ENCODE peak calls at places on chromosomes 1 and 21, in ten cellular contexts. S, L, G, H, C, U, D, E, K and O are unnamed samples.

GRCh38 chr21:45894107-45894810 is 87.3 kb upstream of the COL6A1 start:
- DNase-seq in S (peak; percentile 92), L (peak; percentile 53), G (no peak), H (peak; percentile 53), C (no peak), U (no peak), D (peak; percentile 81), E (no peak), K (peak; percentile 69), O (no peak)

GRCh38 chr1:158509471-158510161 is 37.6 kb downstream of the OR10R2 start:
- DNase-seq in S (peak; percentile 4), L (no peak), G (peak; percentile 12), H (no peak), C (no peak), U (no peak), D (no peak), E (no peak), K (no peak), O (peak; percentile 14)

GRCh38 chr1:41917835-41918449 is 780 bp downstream of the HIVEP3 start:
- DNase-seq in S (peak; percentile 75), L (peak; percentile 47), G (peak; percentile 33), H (no peak), C (peak; percentile 32), U (peak; percentile 30), D (peak; percentile 55), E (no peak), K (peak; percentile 26), O (no peak)

GRCh38 chr1:212692774-212693644 is 6.6 kb downstream of the BATF3 start:
- DNase-seq in S (peak; percentile 81), L (no peak), G (no peak), H (no peak), C (no peak), U (no peak), D (peak; percentile 49), E (no peak), K (no peak), O (no peak)

GRCh38 chr1:37795340-37796110 is 1.9 kb downstream of the MANEAL start:
- DNase-seq in S (peak; percentile 62), L (peak; percentile 53), G (peak; percentile 46), H (peak; percentile 25), C (peak; percentile 65), U (no peak), D (peak; percentile 48), E (no peak), K (peak; percentile 35), O (peak; percentile 85)

GRCh38 chr1:50343323-50343722 is 79.9 kb downstream of the DMRTA2 start:
- DNase-seq in S (no peak), L (no peak), G (no peak), H (no peak), C (no peak), U (no peak), D (no peak), E (no peak), K (no peak), O (no peak)

GRCh38 chr1:226919587-226919986 is 20.5 kb upstream of the COQ8A start:
- DNase-seq in S (no peak), L (no peak), G (no peak), H (no peak), C (no peak), U (no peak), D (no peak), E (no peak), K (no peak), O (no peak)

GRCh38 chr1:237938553-237938952 is 47.8 kb upstream of the ZP4 start:
- DNase-seq in S (no peak), L (no peak), G (no peak), H (no peak), C (no peak), U (no peak), D (no peak), E (no peak), K (no peak), O (peak; percentile 48)

GRCh38 chr21:45514311-45515021 is 27.8 kb downstream of the SLC19A1 start:
- DNase-seq in S (no peak), L (peak; percentile 11), G (no peak), H (no peak), C (no peak), U (no peak), D (no peak), E (no peak), K (no peak), O (no peak)

GRCh38 chr1:72937905-72938304 is 655.6 kb upstream of the NEGR1 start:
- DNase-seq in S (no peak), L (no peak), G (no peak), H (no peak), C (no peak), U (no peak), D (no peak), E (no peak), K (no peak), O (no peak)

GRCh38 chr1:206103979-206104378 is 13.2 kb downstream of the AVPR1B start:
- DNase-seq in S (no peak), L (no peak), G (no peak), H (no peak), C (no peak), U (no peak), D (no peak), E (no peak), K (no peak), O (no peak)

GRCh38 chr1:243447342-243447741 is 191.5 kb downstream of the SDCCAG8 start:
- DNase-seq in S (peak; percentile 83), L (no peak), G (no peak), H (no peak), C (no peak), U (no peak), D (peak; percentile 40), E (no peak), K (peak; percentile 84), O (peak; percentile 67)

GRCh38 chr21:44765231-44766013 is 36.2 kb downstream of the UBE2G2 start:
- DNase-seq in S (peak; percentile 33), L (no peak), G (no peak), H (no peak), C (no peak), U (peak; percentile 72), D (no peak), E (peak; percentile 42), K (no peak), O (peak; percentile 86)

GRCh38 chr1:94019327-94019726 is 101.6 kb downstream of the ABCA4 start:
- DNase-seq in S (no peak), L (no peak), G (no peak), H (no peak), C (no peak), U (no peak), D (no peak), E (no peak), K (no peak), O (no peak)

GRCh38 chr21:33801424-33802405 is 113.9 kb downstream of the ATP5PO start:
- DNase-seq in S (peak; percentile 84), L (no peak), G (no peak), H (peak; percentile 55), C (peak; percentile 53), U (no peak), D (peak; percentile 63), E (no peak), K (peak; percentile 33), O (no peak)